ENCODE peak calls at places on chromosomes 11 and 22, in five cellular contexts. A is fibroblast of lung; E is right cardiac atrium; F is uterus; S is CD4-positive, CD25-positive, alpha-beta regulatory T cell. Y is an unnamed sample.

GRCh38 chr11:101003468-101003867 is 126.1 kb downstream of the PGR start:
- DNase-seq in A (no peak), S (no peak), F (no peak), E (no peak), Y (no peak)

GRCh38 chr11:78253797-78254196 is 65.1 kb downstream of the USP35 start:
- DNase-seq in A (no peak), F (no peak), S (no peak), E (no peak), Y (no peak)

GRCh38 chr11:58829736-58830135 is 14.8 kb downstream of the GLYATL2 start:
- DNase-seq in A (peak; percentile 59), E (no peak), S (no peak), F (no peak), Y (no peak)

GRCh38 chr11:16126361-16126760 is 230.0 kb downstream of the SOX6 start:
- DNase-seq in E (no peak), A (no peak), S (no peak), F (no peak), Y (no peak)

GRCh38 chr11:70546179-70546940 is 148.0 kb downstream of the CTTN start:
- DNase-seq in F (no peak), E (no peak), A (no peak), S (no peak), Y (no peak)

GRCh38 chr11:74043450-74043849 is 34.6 kb upstream of the UCP3 start:
- DNase-seq in S (no peak), F (no peak), E (no peak), A (no peak), Y (no peak)

GRCh38 chr11:76785513-76785912 is 2.4 kb downstream of the TSKU start:
- DNase-seq in A (no peak), S (no peak), F (no peak), E (no peak), Y (no peak)

GRCh38 chr11:86152006-86152862 is 83.3 kb upstream of the PICALM start:
- DNase-seq in S (no peak), E (peak; percentile 23), A (no peak), F (no peak), Y (no peak)

GRCh38 chr11:65899356-65900124 is 648 bp downstream of the FOSL1 start:
- DNase-seq in E (peak; percentile 82), S (peak; percentile 51), A (peak; percentile 71), F (peak; percentile 50), Y (no peak)

GRCh38 chr11:36488096-36488495 is 22.0 kb downstream of the TRAF6 start:
- DNase-seq in F (no peak), E (no peak), A (no peak), S (no peak), Y (no peak)

GRCh38 chr11:74318241-74318932 is 6.9 kb upstream of the P4HA3 start:
- DNase-seq in F (no peak), E (no peak), A (peak; percentile 14), S (no peak), Y (no peak)

GRCh38 chr11:64409707-64410395 is 50.9 kb downstream of the RPS6KA4 start:
- DNase-seq in A (peak; percentile 36), F (peak; percentile 62), E (no peak), S (no peak), Y (no peak)

GRCh38 chr11:126149759-126150236 is 61.7 kb downstream of the RPUSD4 start:
- DNase-seq in S (no peak), F (peak; percentile 61), E (no peak), A (peak; percentile 69), Y (no peak)

GRCh38 chr11:2674681-2675131 is 25.1 kb downstream of the KCNQ1OT1 start:
- DNase-seq in A (no peak), F (no peak), E (no peak), S (no peak), Y (no peak)

GRCh38 chr22:27267145-27267544 is 534.4 kb downstream of the MN1 start:
- DNase-seq in S (no peak), E (no peak), A (no peak), F (no peak), Y (no peak)

GRCh38 chr11:124310746-124311145 is 3.0 kb downstream of the OR8D1 start:
- DNase-seq in F (no peak), E (no peak), A (no peak), S (no peak), Y (no peak)

GRCh38 chr11:60345489-60345888 is 18.4 kb downstream of the MS4A6E start:
- DNase-seq in A (no peak), F (no peak), S (no peak), E (peak; percentile 76), Y (no peak)

GRCh38 chr11:128548655-128549255 is 38.6 kb downstream of the ETS1 start:
- DNase-seq in E (peak; percentile 88), A (peak; percentile 80), F (peak; percentile 70), S (no peak), Y (no peak)

GRCh38 chr11:128547946-128548654 is 39.3 kb downstream of the ETS1 start:
- DNase-seq in E (no peak), S (no peak), F (no peak), A (no peak), Y (no peak)

GRCh38 chr11:128550967-128551522 is 36.3 kb downstream of the ETS1 start:
- DNase-seq in E (no peak), F (no peak), A (no peak), S (no peak), Y (no peak)

GRCh38 chr11:128550261-128550821 is 37.0 kb downstream of the ETS1 start:
- DNase-seq in A (no peak), S (no peak), F (no peak), E (no peak), Y (no peak)

GRCh38 chr11:128549256-128549944 is 38.0 kb downstream of the ETS1 start:
- DNase-seq in A (peak; percentile 81), E (peak; percentile 72), S (no peak), F (peak; percentile 71), Y (no peak)
- H3K4me3 ChIP-seq in A (peak overlapping the region; percentile 54), E (peak overlapping the region; percentile 60), S (no peak overlapping the region), F (peak overlapping the region; percentile 35), Y (no peak overlapping the region)

GRCh38 chr11:12453243-12453642 is 75.9 kb downstream of the PARVA start:
- DNase-seq in E (no peak), S (no peak), A (no peak), F (no peak), Y (no peak)
- H3K4me1 ChIP-seq in E (peaks cover 45% of the 10 kb centered on the region), S (no peaks in the 10 kb centered on the region), A (peaks cover 52% of the 10 kb centered on the region), F (peaks cover 7% of the 10 kb centered on the region), Y (no peaks in the 10 kb centered on the region)

DNA sequence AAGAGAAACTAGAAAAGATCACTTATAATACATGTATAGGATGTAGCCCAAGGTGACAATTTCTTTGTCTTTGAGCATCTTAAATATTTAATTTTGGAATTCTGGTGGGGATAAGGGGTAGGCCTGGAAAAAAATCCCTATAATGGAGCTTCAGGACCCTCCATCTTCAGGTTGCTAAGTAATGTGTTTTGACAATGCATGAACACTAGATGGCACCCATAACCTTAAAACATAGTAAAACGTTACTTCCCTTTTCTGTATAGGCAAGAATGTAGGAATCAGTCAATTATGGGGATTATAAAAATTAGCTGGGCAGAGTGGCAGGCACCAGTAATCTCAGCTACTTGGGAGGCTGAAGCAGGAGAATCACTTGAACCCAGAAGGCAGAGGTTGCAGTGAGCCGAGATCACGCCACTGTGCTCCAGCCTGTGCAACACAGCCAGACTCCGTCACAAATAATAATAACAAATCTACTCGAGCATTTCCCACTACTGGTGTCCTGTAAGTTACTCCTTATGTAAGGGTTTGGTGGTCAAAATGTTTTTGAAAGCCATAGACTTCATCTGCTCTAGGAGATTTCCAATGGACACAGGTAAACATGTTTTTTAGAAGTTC is 541.9 kb upstream of the CCDC90B start:
- DNase-seq in A (peak; percentile 59), S (no peak), E (no peak), F (no peak), Y (no peak)
- H3K4me3 ChIP-seq in A (peak overlapping the region; percentile 43), S (no peak overlapping the region), E (no peak overlapping the region), F (no peak overlapping the region), Y (no peak overlapping the region)

GRCh38 chr11:88421530-88421929 is 84.0 kb upstream of the CTSC start:
- DNase-seq in S (no peak), A (no peak), E (no peak), F (no peak), Y (no peak)
- H3K4me1 ChIP-seq in S (peaks cover 15% of the 10 kb centered on the region), A (peaks cover 13% of the 10 kb centered on the region), E (peaks cover 2% of the 10 kb centered on the region), F (no peaks in the 10 kb centered on the region), Y (peaks cover 17% of the 10 kb centered on the region)

GRCh38 chr22:45451988-45452387 is 38.5 kb downstream of the RIBC2 start:
- DNase-seq in E (peak; percentile 46), F (peak; percentile 75), S (no peak), A (no peak), Y (no peak)
- H3K4me3 ChIP-seq in E (no peak overlapping the region), F (no peak overlapping the region), S (no peak overlapping the region), A (no peak overlapping the region), Y (no peak overlapping the region)

DNA sequence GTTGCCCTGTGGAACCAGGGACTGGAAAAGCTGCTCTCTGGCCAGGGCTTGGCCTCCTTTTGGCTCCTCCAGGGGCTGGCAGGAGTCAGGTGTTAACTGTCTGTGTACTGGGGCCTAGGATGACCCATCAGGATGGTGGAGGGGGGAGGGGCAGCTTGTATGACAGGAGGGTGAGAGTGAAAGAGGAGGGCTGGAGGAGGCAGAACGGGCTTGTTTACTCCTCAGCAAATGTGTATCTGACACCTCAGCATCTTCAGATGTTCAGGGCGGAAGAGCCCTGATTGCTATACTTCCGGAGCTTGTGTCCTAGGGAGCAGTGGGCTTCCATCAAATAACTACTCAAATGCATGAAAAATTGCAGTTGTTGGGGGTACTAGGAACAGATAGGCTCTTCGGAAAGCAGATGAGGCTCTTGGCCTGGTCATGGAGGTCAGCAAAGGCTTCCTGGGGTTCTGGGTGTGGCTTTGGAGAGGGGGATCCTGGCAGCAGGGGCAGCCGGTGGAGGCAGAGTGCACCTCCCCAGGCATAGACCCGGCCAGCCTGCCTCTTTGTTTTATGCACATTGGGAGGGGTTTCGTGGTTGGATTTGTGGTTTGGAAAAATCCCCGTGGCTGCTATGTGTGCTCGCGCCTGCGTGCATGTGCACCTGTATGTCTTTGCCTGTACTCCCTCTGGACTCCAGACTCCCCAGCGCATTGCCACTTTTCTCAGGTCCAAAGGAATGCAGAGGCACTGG is 31.2 kb downstream of the CD82 start:
- DNase-seq in S (peak; percentile 51), A (no peak), F (no peak), E (peak; percentile 71), Y (peak; percentile 76)
- H3K4me1 ChIP-seq in S (peaks cover 43% of the 10 kb centered on the region), A (peaks cover 11% of the 10 kb centered on the region), F (peaks cover 7% of the 10 kb centered on the region), E (peaks cover 10% of the 10 kb centered on the region), Y (peaks cover 37% of the 10 kb centered on the region)